ENCODE peak calls at places on chromosome 7, in five cellular contexts. N is DND-41, V is head of caudate nucleus, M is hepatocyte, K is fibroblast of the conjunctiva. D is an unnamed sample.

GRCh38 chr7:28078036-28078901 is 102.3 kb downstream of the JAZF1 start:
- DNase-seq in N (peak; percentile 45), V (peak; percentile 70), M (peak; percentile 53), K (no peak), D (peak; percentile 82)

GRCh38 chr7:156038345-156038744 is 226.1 kb upstream of the SHH start:
- DNase-seq in N (no peak), V (no peak), M (no peak), K (no peak), D (no peak)

GRCh38 chr7:148434887-148435286 is 155.7 kb upstream of the C7orf33 start:
- DNase-seq in N (no peak), V (no peak), M (no peak), K (no peak), D (no peak)

GRCh38 chr7:2271273-2272026 is 29.4 kb downstream of the NUDT1 start:
- DNase-seq in N (no peak), V (no peak), M (no peak), K (no peak), D (no peak)

GRCh38 chr7:94146408-94146807 is 142.3 kb upstream of the BET1 start:
- DNase-seq in N (no peak), V (no peak), M (no peak), K (no peak), D (no peak)

GRCh38 chr7:94529516-94529915 is 19.9 kb downstream of the CASD1 start:
- DNase-seq in N (no peak), V (no peak), M (no peak), K (no peak), D (peak; percentile 68)

GRCh38 chr7:116864084-116864483 is 1.7 kb downstream of the CAPZA2 start:
- DNase-seq in N (no peak), V (no peak), M (no peak), K (no peak), D (no peak)

GRCh38 chr7:2258661-2259365 is 16.8 kb downstream of the NUDT1 start:
- DNase-seq in N (no peak), V (no peak), M (no peak), K (no peak), D (no peak)

GRCh38 chr7:32078824-32079223 is 8.6 kb upstream of the PDE1C start:
- DNase-seq in N (no peak), V (no peak), M (no peak), K (no peak), D (no peak)